ENCODE peak calls at places on chromosomes 1 and 21, in ten cellular contexts. One of them, this sample, is unnamed.
A peak's percentile ranks its signal among the peaks of the same experiment; 100 is the strongest.

GRCh38 chr1:11904978-11905377 is 21.2 kb downstream of the KIAA2013 start:
- DNase-seq in endodermal cell: no peak
- DNase-seq in stimulated activated CD4-positive, alpha-beta T cell treated with anti-CD3 and anti-CD28 coated beads, Interleukin-2, amount 100 ng/mL, for 24 hours: no peak
- DNase-seq in GM04504: no peak
- DNase-seq in globus pallidus: no peak
- DNase-seq in pons: no peak
- DNase-seq in cardiac muscle cell: no peak
- DNase-seq in PC-3: no peak
- DNase-seq in NCI-H2171: no peak
- DNase-seq in nucleus accumbens: no peak
- DNase-seq in this sample: no peak

GRCh38 chr1:160671603-160672002 is 24.8 kb upstream of the SLAMF1 start:
- DNase-seq in PC-3: no peak
- DNase-seq in GM04504: no peak
- DNase-seq in endodermal cell: no peak
- DNase-seq in stimulated activated CD4-positive, alpha-beta T cell treated with anti-CD3 and anti-CD28 coated beads, Interleukin-2, amount 100 ng/mL, for 24 hours: no peak
- DNase-seq in nucleus accumbens: no peak
- DNase-seq in NCI-H2171: no peak
- DNase-seq in pons: no peak
- DNase-seq in globus pallidus: no peak
- DNase-seq in cardiac muscle cell: no peak
- DNase-seq in this sample: no peak

GRCh38 chr1:8373547-8374270 is 55.8 kb downstream of the SLC45A1 start:
- DNase-seq in endodermal cell: no peak
- DNase-seq in NCI-H2171: no peak
- DNase-seq in GM04504: peak; percentile 64
- DNase-seq in globus pallidus: peak; percentile 63
- DNase-seq in pons: peak; percentile 69
- DNase-seq in cardiac muscle cell: peak; percentile 85
- DNase-seq in stimulated activated CD4-positive, alpha-beta T cell treated with anti-CD3 and anti-CD28 coated beads, Interleukin-2, amount 100 ng/mL, for 24 hours: no peak
- DNase-seq in nucleus accumbens: no peak
- DNase-seq in PC-3: peak; percentile 50
- DNase-seq in this sample: no peak

GRCh38 chr1:56644941-56645662 is at the start of gene PRKAA2:
- DNase-seq in endodermal cell: peak; percentile 87
- DNase-seq in cardiac muscle cell: peak; percentile 22
- DNase-seq in globus pallidus: peak; percentile 15
- DNase-seq in stimulated activated CD4-positive, alpha-beta T cell treated with anti-CD3 and anti-CD28 coated beads, Interleukin-2, amount 100 ng/mL, for 24 hours: peak; percentile 22
- DNase-seq in GM04504: no peak
- DNase-seq in PC-3: peak; percentile 52
- DNase-seq in NCI-H2171: peak; percentile 89
- DNase-seq in nucleus accumbens: peak; percentile 29
- DNase-seq in pons: no peak
- DNase-seq in this sample: peak; percentile 84

GRCh38 chr1:181846681-181847080 is 214.8 kb downstream of the ZNF648 start:
- DNase-seq in pons: no peak
- DNase-seq in globus pallidus: no peak
- DNase-seq in PC-3: no peak
- DNase-seq in stimulated activated CD4-positive, alpha-beta T cell treated with anti-CD3 and anti-CD28 coated beads, Interleukin-2, amount 100 ng/mL, for 24 hours: no peak
- DNase-seq in NCI-H2171: no peak
- DNase-seq in GM04504: no peak
- DNase-seq in endodermal cell: no peak
- DNase-seq in nucleus accumbens: no peak
- DNase-seq in cardiac muscle cell: no peak
- DNase-seq in this sample: no peak

GRCh38 chr1:9852410-9853301 is 28.9 kb upstream of the CLSTN1 start:
- DNase-seq in endodermal cell: peak; percentile 47
- DNase-seq in stimulated activated CD4-positive, alpha-beta T cell treated with anti-CD3 and anti-CD28 coated beads, Interleukin-2, amount 100 ng/mL, for 24 hours: no peak
- DNase-seq in pons: peak; percentile 58
- DNase-seq in globus pallidus: peak; percentile 43
- DNase-seq in cardiac muscle cell: peak; percentile 92
- DNase-seq in NCI-H2171: peak; percentile 91
- DNase-seq in nucleus accumbens: peak; percentile 47
- DNase-seq in GM04504: peak; percentile 75
- DNase-seq in PC-3: no peak
- DNase-seq in this sample: no peak

GRCh38 chr1:210239295-210240155 is 6.9 kb downstream of the SERTAD4 start:
- DNase-seq in GM04504: no peak
- DNase-seq in pons: peak; percentile 85
- DNase-seq in nucleus accumbens: no peak
- DNase-seq in cardiac muscle cell: peak; percentile 84
- DNase-seq in endodermal cell: peak; percentile 57
- DNase-seq in NCI-H2171: no peak
- DNase-seq in stimulated activated CD4-positive, alpha-beta T cell treated with anti-CD3 and anti-CD28 coated beads, Interleukin-2, amount 100 ng/mL, for 24 hours: no peak
- DNase-seq in globus pallidus: peak; percentile 76
- DNase-seq in PC-3: peak; percentile 95
- DNase-seq in this sample: no peak

GRCh38 chr21:32826317-32827167 is 55.0 kb upstream of the PAXBP1 start:
- DNase-seq in stimulated activated CD4-positive, alpha-beta T cell treated with anti-CD3 and anti-CD28 coated beads, Interleukin-2, amount 100 ng/mL, for 24 hours: peak; percentile 10
- DNase-seq in NCI-H2171: peak; percentile 21
- DNase-seq in endodermal cell: peak; percentile 76
- DNase-seq in pons: peak; percentile 89
- DNase-seq in cardiac muscle cell: peak; percentile 77
- DNase-seq in nucleus accumbens: no peak
- DNase-seq in PC-3: peak; percentile 72
- DNase-seq in GM04504: peak; percentile 31
- DNase-seq in globus pallidus: peak; percentile 76
- DNase-seq in this sample: peak; percentile 14

GRCh38 chr21:15062566-15062965 is 2.2 kb downstream of the NRIP1 start:
- DNase-seq in pons: no peak
- DNase-seq in GM04504: no peak
- DNase-seq in globus pallidus: peak; percentile 26
- DNase-seq in endodermal cell: no peak
- DNase-seq in stimulated activated CD4-positive, alpha-beta T cell treated with anti-CD3 and anti-CD28 coated beads, Interleukin-2, amount 100 ng/mL, for 24 hours: no peak
- DNase-seq in PC-3: peak; percentile 63
- DNase-seq in NCI-H2171: no peak
- DNase-seq in nucleus accumbens: no peak
- DNase-seq in cardiac muscle cell: peak; percentile 44
- DNase-seq in this sample: no peak

GRCh38 chr21:26226724-26227123 is 56.2 kb upstream of the APP start:
- DNase-seq in endodermal cell: no peak
- DNase-seq in stimulated activated CD4-positive, alpha-beta T cell treated with anti-CD3 and anti-CD28 coated beads, Interleukin-2, amount 100 ng/mL, for 24 hours: no peak
- DNase-seq in GM04504: no peak
- DNase-seq in cardiac muscle cell: no peak
- DNase-seq in pons: no peak
- DNase-seq in NCI-H2171: no peak
- DNase-seq in PC-3: no peak
- DNase-seq in globus pallidus: no peak
- DNase-seq in nucleus accumbens: no peak
- DNase-seq in this sample: no peak

GRCh38 chr1:25695991-25696330 is 79.4 kb downstream of the MAN1C1 start:
- DNase-seq in nucleus accumbens: no peak
- DNase-seq in NCI-H2171: no peak
- DNase-seq in GM04504: peak; percentile 87
- DNase-seq in globus pallidus: no peak
- DNase-seq in cardiac muscle cell: peak; percentile 92
- DNase-seq in endodermal cell: no peak
- DNase-seq in stimulated activated CD4-positive, alpha-beta T cell treated with anti-CD3 and anti-CD28 coated beads, Interleukin-2, amount 100 ng/mL, for 24 hours: no peak
- DNase-seq in PC-3: peak; percentile 73
- DNase-seq in pons: no peak
- DNase-seq in this sample: no peak

GRCh38 chr1:31238986-31239613 is 587 bp downstream of the NKAIN1 start:
- DNase-seq in pons: no peak
- DNase-seq in GM04504: no peak
- DNase-seq in NCI-H2171: peak; percentile 30
- DNase-seq in stimulated activated CD4-positive, alpha-beta T cell treated with anti-CD3 and anti-CD28 coated beads, Interleukin-2, amount 100 ng/mL, for 24 hours: peak; percentile 9
- DNase-seq in cardiac muscle cell: no peak
- DNase-seq in nucleus accumbens: peak; percentile 39
- DNase-seq in globus pallidus: no peak
- DNase-seq in PC-3: no peak
- DNase-seq in endodermal cell: peak; percentile 85
- DNase-seq in this sample: peak; percentile 70

GRCh38 chr1:206544562-206545257 is 37.4 kb downstream of the RASSF5 start:
- DNase-seq in cardiac muscle cell: peak; percentile 57
- DNase-seq in endodermal cell: peak; percentile 98
- DNase-seq in pons: peak; percentile 47
- DNase-seq in GM04504: no peak
- DNase-seq in NCI-H2171: peak; percentile 15
- DNase-seq in stimulated activated CD4-positive, alpha-beta T cell treated with anti-CD3 and anti-CD28 coated beads, Interleukin-2, amount 100 ng/mL, for 24 hours: peak; percentile 88
- DNase-seq in nucleus accumbens: peak; percentile 2
- DNase-seq in globus pallidus: peak; percentile 38
- DNase-seq in PC-3: peak; percentile 93
- DNase-seq in this sample: peak; percentile 91

GRCh38 chr1:40421694-40422384 is 28.4 kb upstream of the ZFP69B start:
- DNase-seq in NCI-H2171: no peak
- DNase-seq in endodermal cell: no peak
- DNase-seq in pons: peak; percentile 87
- DNase-seq in cardiac muscle cell: peak; percentile 75
- DNase-seq in nucleus accumbens: peak; percentile 33
- DNase-seq in globus pallidus: peak; percentile 80
- DNase-seq in GM04504: no peak
- DNase-seq in stimulated activated CD4-positive, alpha-beta T cell treated with anti-CD3 and anti-CD28 coated beads, Interleukin-2, amount 100 ng/mL, for 24 hours: no peak
- DNase-seq in PC-3: peak; percentile 55
- DNase-seq in this sample: no peak

GRCh38 chr1:42951588-42951987 is 7.1 kb downstream of the SLC2A1 start:
- DNase-seq in endodermal cell: no peak
- DNase-seq in nucleus accumbens: no peak
- DNase-seq in stimulated activated CD4-positive, alpha-beta T cell treated with anti-CD3 and anti-CD28 coated beads, Interleukin-2, amount 100 ng/mL, for 24 hours: no peak
- DNase-seq in globus pallidus: no peak
- DNase-seq in GM04504: no peak
- DNase-seq in cardiac muscle cell: no peak
- DNase-seq in PC-3: no peak
- DNase-seq in NCI-H2171: no peak
- DNase-seq in pons: no peak
- DNase-seq in this sample: no peak

GRCh38 chr21:14451520-14451919 is 68.6 kb upstream of the HSPA13 start:
- DNase-seq in nucleus accumbens: no peak
- DNase-seq in GM04504: no peak
- DNase-seq in pons: no peak
- DNase-seq in stimulated activated CD4-positive, alpha-beta T cell treated with anti-CD3 and anti-CD28 coated beads, Interleukin-2, amount 100 ng/mL, for 24 hours: no peak
- DNase-seq in PC-3: no peak
- DNase-seq in NCI-H2171: no peak
- DNase-seq in endodermal cell: no peak
- DNase-seq in cardiac muscle cell: no peak
- DNase-seq in globus pallidus: no peak
- DNase-seq in this sample: no peak

GRCh38 chr1:89274431-89274857 is 1.8 kb upstream of the GBP5 start:
- DNase-seq in PC-3: peak; percentile 49
- DNase-seq in stimulated activated CD4-positive, alpha-beta T cell treated with anti-CD3 and anti-CD28 coated beads, Interleukin-2, amount 100 ng/mL, for 24 hours: no peak
- DNase-seq in GM04504: peak; percentile 82
- DNase-seq in cardiac muscle cell: peak; percentile 93
- DNase-seq in pons: no peak
- DNase-seq in globus pallidus: no peak
- DNase-seq in nucleus accumbens: no peak
- DNase-seq in NCI-H2171: no peak
- DNase-seq in endodermal cell: no peak
- DNase-seq in this sample: no peak

GRCh38 chr1:227429447-227430359 is 111.4 kb upstream of the CDC42BPA start:
- DNase-seq in stimulated activated CD4-positive, alpha-beta T cell treated with anti-CD3 and anti-CD28 coated beads, Interleukin-2, amount 100 ng/mL, for 24 hours: no peak
- DNase-seq in GM04504: peak; percentile 55
- DNase-seq in PC-3: no peak
- DNase-seq in nucleus accumbens: no peak
- DNase-seq in NCI-H2171: no peak
- DNase-seq in pons: no peak
- DNase-seq in endodermal cell: no peak
- DNase-seq in globus pallidus: no peak
- DNase-seq in cardiac muscle cell: peak; percentile 64
- DNase-seq in this sample: no peak

GRCh38 chr1:27045973-27046558 is 33.4 kb upstream of the TENT5B start:
- DNase-seq in nucleus accumbens: peak; percentile 4
- DNase-seq in endodermal cell: peak; percentile 95
- DNase-seq in cardiac muscle cell: peak; percentile 68
- DNase-seq in GM04504: no peak
- DNase-seq in pons: peak; percentile 36
- DNase-seq in globus pallidus: peak; percentile 40
- DNase-seq in stimulated activated CD4-positive, alpha-beta T cell treated with anti-CD3 and anti-CD28 coated beads, Interleukin-2, amount 100 ng/mL, for 24 hours: peak; percentile 79
- DNase-seq in PC-3: peak; percentile 72
- DNase-seq in NCI-H2171: peak; percentile 52
- DNase-seq in this sample: peak; percentile 89

GRCh38 chr21:14114251-14114650 is 96.5 kb downstream of the LIPI start:
- DNase-seq in globus pallidus: no peak
- DNase-seq in stimulated activated CD4-positive, alpha-beta T cell treated with anti-CD3 and anti-CD28 coated beads, Interleukin-2, amount 100 ng/mL, for 24 hours: no peak
- DNase-seq in pons: no peak
- DNase-seq in endodermal cell: peak; percentile 67
- DNase-seq in cardiac muscle cell: no peak
- DNase-seq in NCI-H2171: no peak
- DNase-seq in PC-3: peak; percentile 60
- DNase-seq in nucleus accumbens: no peak
- DNase-seq in GM04504: no peak
- DNase-seq in this sample: no peak

GRCh38 chr1:201460783-201461182 is 8.2 kb downstream of the PHLDA3 start:
- DNase-seq in pons: no peak
- DNase-seq in globus pallidus: no peak
- DNase-seq in stimulated activated CD4-positive, alpha-beta T cell treated with anti-CD3 and anti-CD28 coated beads, Interleukin-2, amount 100 ng/mL, for 24 hours: no peak
- DNase-seq in cardiac muscle cell: no peak
- DNase-seq in NCI-H2171: no peak
- DNase-seq in GM04504: no peak
- DNase-seq in endodermal cell: no peak
- DNase-seq in nucleus accumbens: no peak
- DNase-seq in PC-3: no peak
- DNase-seq in this sample: no peak

GRCh38 chr1:186605762-186606350 is 74.4 kb downstream of the PTGS2 start:
- DNase-seq in globus pallidus: peak; percentile 5
- DNase-seq in endodermal cell: peak; percentile 88
- DNase-seq in stimulated activated CD4-positive, alpha-beta T cell treated with anti-CD3 and anti-CD28 coated beads, Interleukin-2, amount 100 ng/mL, for 24 hours: peak; percentile 24
- DNase-seq in NCI-H2171: peak; percentile 12
- DNase-seq in GM04504: peak; percentile 28
- DNase-seq in pons: peak; percentile 21
- DNase-seq in nucleus accumbens: no peak
- DNase-seq in cardiac muscle cell: peak; percentile 89
- DNase-seq in PC-3: peak; percentile 57
- DNase-seq in this sample: peak; percentile 37

GRCh38 chr1:167491586-167492408 is 26.5 kb downstream of the CD247 start:
- DNase-seq in pons: no peak
- DNase-seq in nucleus accumbens: no peak
- DNase-seq in NCI-H2171: no peak
- DNase-seq in cardiac muscle cell: no peak
- DNase-seq in globus pallidus: no peak
- DNase-seq in PC-3: no peak
- DNase-seq in stimulated activated CD4-positive, alpha-beta T cell treated with anti-CD3 and anti-CD28 coated beads, Interleukin-2, amount 100 ng/mL, for 24 hours: peak; percentile 49
- DNase-seq in endodermal cell: peak; percentile 82
- DNase-seq in GM04504: no peak
- DNase-seq in this sample: no peak

GRCh38 chr1:234926252-234926573 is 202.4 kb downstream of the TOMM20 start:
- DNase-seq in GM04504: no peak
- DNase-seq in endodermal cell: no peak
- DNase-seq in globus pallidus: no peak
- DNase-seq in nucleus accumbens: no peak
- DNase-seq in PC-3: no peak
- DNase-seq in pons: no peak
- DNase-seq in stimulated activated CD4-positive, alpha-beta T cell treated with anti-CD3 and anti-CD28 coated beads, Interleukin-2, amount 100 ng/mL, for 24 hours: no peak
- DNase-seq in cardiac muscle cell: no peak
- DNase-seq in NCI-H2171: no peak
- DNase-seq in this sample: no peak

This sample was measured in nephron progenitor cell.